ENCODE peak calls at places on chromosomes 16 and 17, in five cellular contexts. One of them, this sample, is unnamed.

GRCh38 chr16:74999683-75000480 is 1.1 kb downstream of the ZNRF1 start:
- DNase-seq in K562: no peak
- DNase-seq in GM12878: no peak
- DNase-seq in HepG2: peak
- DNase-seq in HCT116: no peak
- DNase-seq in this sample: peak

GRCh38 chr17:33328129-33328528 is 35.0 kb upstream of the ASIC2 start:
- DNase-seq in HCT116: no peak
- DNase-seq in HepG2: no peak
- DNase-seq in K562: no peak
- DNase-seq in GM12878: no peak
- DNase-seq in this sample: no peak

GRCh38 chr16:56424791-56425438 is 430 bp downstream of the AMFR start:
- DNase-seq in HepG2: no peak
- DNase-seq in K562: peak
- DNase-seq in HCT116: no peak
- DNase-seq in GM12878: no peak
- DNase-seq in this sample: peak

GRCh38 chr17:33896309-33896708 is 358.8 kb upstream of the CCL2 start:
- DNase-seq in HepG2: no peak
- DNase-seq in GM12878: no peak
- DNase-seq in HCT116: no peak
- DNase-seq in K562: no peak
- DNase-seq in this sample: no peak

GRCh38 chr17:20085283-20085875 is 76.2 kb downstream of the SPECC1 start:
- DNase-seq in HepG2: no peak
- DNase-seq in HCT116: no peak
- DNase-seq in GM12878: no peak
- DNase-seq in K562: no peak
- DNase-seq in this sample: no peak

GRCh38 chr16:85759631-85760419 is 8.9 kb upstream of the C16orf74 start:
- DNase-seq in HCT116: no peak
- DNase-seq in GM12878: no peak
- DNase-seq in K562: peak
- DNase-seq in HepG2: no peak
- DNase-seq in this sample: no peak

GRCh38 chr17:16214190-16215001 is 938 bp downstream of the NCOR1 start:
- DNase-seq in K562: no peak
- DNase-seq in GM12878: no peak
- DNase-seq in HCT116: no peak
- DNase-seq in HepG2: no peak
- DNase-seq in this sample: no peak

GRCh38 chr17:45425984-45426413 is 6.7 kb downstream of the ARHGAP27 start:
- DNase-seq in HCT116: no peak
- DNase-seq in K562: no peak
- DNase-seq in HepG2: no peak
- DNase-seq in GM12878: no peak
- DNase-seq in this sample: no peak

GRCh38 chr16:78183437-78183836 is 84.0 kb downstream of the WWOX start:
- DNase-seq in HCT116: no peak
- DNase-seq in HepG2: no peak
- DNase-seq in K562: no peak
- DNase-seq in GM12878: no peak
- DNase-seq in this sample: no peak

GRCh38 chr17:79610151-79610645 is 653 bp downstream of the RBFOX3 start:
- DNase-seq in HCT116: no peak
- DNase-seq in K562: no peak
- DNase-seq in HepG2: no peak
- DNase-seq in GM12878: no peak
- DNase-seq in this sample: peak

GRCh38 chr16:5512037-5512436 is 414.4 kb upstream of the EEF2KMT start:
- DNase-seq in HCT116: no peak
- DNase-seq in K562: no peak
- DNase-seq in HepG2: no peak
- DNase-seq in GM12878: no peak
- DNase-seq in this sample: no peak

GRCh38 chr16:50495673-50496072 is 52.5 kb upstream of the NKD1 start:
- DNase-seq in K562: no peak
- DNase-seq in HCT116: no peak
- DNase-seq in GM12878: no peak
- DNase-seq in HepG2: no peak
- DNase-seq in this sample: no peak

GRCh38 chr17:43721537-43722268 is 36.9 kb downstream of the SOST start:
- DNase-seq in HepG2: no peak
- DNase-seq in HCT116: no peak
- DNase-seq in K562: peak
- DNase-seq in GM12878: no peak
- DNase-seq in this sample: no peak

GRCh38 chr16:64627288-64627687 is 494.6 kb downstream of the CDH11 start:
- DNase-seq in HCT116: no peak
- DNase-seq in K562: no peak
- DNase-seq in GM12878: no peak
- DNase-seq in HepG2: no peak
- DNase-seq in this sample: no peak

GRCh38 chr16:49463529-49463928 is 89.9 kb downstream of the C16orf78 start:
- DNase-seq in HepG2: no peak
- DNase-seq in HCT116: no peak
- DNase-seq in K562: no peak
- DNase-seq in GM12878: peak
- DNase-seq in this sample: no peak

GRCh38 chr16:58999751-59000150 is 265.6 kb upstream of the GOT2 start:
- DNase-seq in K562: no peak
- DNase-seq in HepG2: no peak
- DNase-seq in HCT116: no peak
- DNase-seq in GM12878: no peak
- DNase-seq in this sample: peak

GRCh38 chr17:48484256-48484655 is 46.6 kb downstream of the HOXB1 start:
- DNase-seq in K562: no peak
- DNase-seq in GM12878: no peak
- DNase-seq in HCT116: no peak
- DNase-seq in HepG2: no peak
- DNase-seq in this sample: no peak

GRCh38 chr17:48484850-48485249 is 46.0 kb downstream of the HOXB1 start:
- DNase-seq in K562: no peak
- DNase-seq in HepG2: no peak
- DNase-seq in HCT116: peak
- DNase-seq in GM12878: no peak
- DNase-seq in this sample: no peak

GRCh38 chr17:48483004-48483403 is 47.8 kb downstream of the HOXB1 start:
- DNase-seq in HCT116: peak
- DNase-seq in K562: no peak
- DNase-seq in GM12878: no peak
- DNase-seq in HepG2: no peak
- DNase-seq in this sample: no peak

GRCh38 chr17:48486557-48486956 is 44.3 kb downstream of the HOXB1 start:
- DNase-seq in K562: peak
- DNase-seq in HCT116: peak
- DNase-seq in HepG2: no peak
- DNase-seq in GM12878: no peak
- DNase-seq in this sample: no peak

GRCh38 chr17:48483471-48484131 is 47.2 kb downstream of the HOXB1 start:
- DNase-seq in GM12878: no peak
- DNase-seq in HCT116: peak
- DNase-seq in HepG2: no peak
- DNase-seq in K562: no peak
- DNase-seq in this sample: no peak
- TF ChIP-seq ZBTB33 in GM12878: no peak
- TF ChIP-seq ZBTB33 in HCT116: peak
- TF ChIP-seq ZBTB33 in HepG2: no peak
- TF ChIP-seq ZBTB33 in K562: no peak
- TF ChIP-seq ZBTB33 in this sample: peak

GRCh38 chr16:66809765-66810164 is 8.4 kb upstream of the TERB1 start:
- DNase-seq in K562: no peak
- DNase-seq in HepG2: no peak
- DNase-seq in HCT116: no peak
- DNase-seq in GM12878: no peak
- DNase-seq in this sample: no peak

GRCh38 chr16:66811043-66811442 is 9.7 kb upstream of the TERB1 start:
- DNase-seq in HepG2: no peak
- DNase-seq in GM12878: no peak
- DNase-seq in HCT116: no peak
- DNase-seq in K562: no peak
- DNase-seq in this sample: no peak

GRCh38 chr16:66810391-66810790 is 9.0 kb upstream of the TERB1 start:
- DNase-seq in K562: no peak
- DNase-seq in GM12878: no peak
- DNase-seq in HepG2: no peak
- DNase-seq in HCT116: no peak
- DNase-seq in this sample: no peak

DNA sequence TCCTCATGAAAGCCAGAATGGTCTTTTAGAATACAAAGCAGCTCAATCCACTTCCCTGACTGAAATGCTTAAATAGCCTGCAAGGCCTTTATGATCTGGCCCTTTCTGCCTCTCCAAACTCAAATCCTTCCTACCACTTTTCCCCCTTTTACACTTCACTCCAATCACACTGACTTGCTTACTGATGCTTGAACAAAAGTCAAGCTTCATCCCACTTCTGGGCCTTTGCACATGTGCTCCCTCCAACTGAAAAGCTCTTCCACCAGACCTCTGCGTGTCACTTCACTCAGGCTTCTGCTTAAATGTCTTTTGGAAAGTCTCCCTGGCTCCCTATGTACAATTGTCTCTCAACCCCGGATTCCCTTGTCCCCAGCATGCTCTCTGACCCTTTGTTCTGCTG is 13.3 kb upstream of the TERB1 start:
- DNase-seq in HCT116: no peak
- DNase-seq in K562: no peak
- DNase-seq in HepG2: no peak
- DNase-seq in GM12878: no peak
- DNase-seq in this sample: no peak
- TF ChIP-seq SIN3A in HCT116: no peak
- TF ChIP-seq SIN3A in K562: no peak
- TF ChIP-seq SIN3A in HepG2: no peak
- TF ChIP-seq SIN3A in GM12878: no peak
- TF ChIP-seq SIN3A in this sample: no peak

DNA sequence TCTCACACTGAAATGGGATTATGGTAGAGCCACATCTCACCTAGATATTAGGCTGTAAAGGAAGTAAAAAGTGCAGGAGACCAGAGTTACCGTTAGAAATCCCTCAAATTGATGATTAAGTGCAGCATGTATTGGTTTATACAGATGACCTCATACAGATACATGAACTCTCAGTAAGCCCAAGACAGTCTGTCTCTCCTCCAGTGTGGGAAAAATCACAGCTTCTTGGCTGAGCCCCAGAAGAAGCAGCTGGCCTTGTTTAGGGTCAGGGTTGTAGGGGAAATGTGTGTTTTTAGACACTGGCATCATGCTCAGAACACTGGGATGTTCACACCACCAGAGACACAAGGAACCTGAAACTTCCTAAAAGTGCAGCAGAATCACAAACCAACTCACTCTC is 135.9 kb downstream of the KATNIP start:
- DNase-seq in K562: no peak
- DNase-seq in HCT116: no peak
- DNase-seq in GM12878: no peak
- DNase-seq in HepG2: no peak
- DNase-seq in this sample: no peak
- TF ChIP-seq ZBTB33 in K562: no peak
- TF ChIP-seq ZBTB33 in HCT116: no peak
- TF ChIP-seq ZBTB33 in GM12878: no peak
- TF ChIP-seq ZBTB33 in HepG2: no peak
- TF ChIP-seq ZBTB33 in this sample: no peak

GRCh38 chr17:8849311-8850041 is 18.0 kb downstream of the PIK3R6 start:
- DNase-seq in GM12878: no peak
- DNase-seq in K562: no peak
- DNase-seq in HepG2: no peak
- DNase-seq in HCT116: no peak
- DNase-seq in this sample: no peak
- TF ChIP-seq SIN3A in GM12878: no peak
- TF ChIP-seq SIN3A in K562: no peak
- TF ChIP-seq SIN3A in HepG2: no peak
- TF ChIP-seq SIN3A in HCT116: no peak
- TF ChIP-seq SIN3A in this sample: no peak

GRCh38 chr16:79519448-79519847 is 81.1 kb downstream of the MAF start:
- DNase-seq in HCT116: no peak
- DNase-seq in HepG2: no peak
- DNase-seq in K562: peak
- DNase-seq in GM12878: no peak
- DNase-seq in this sample: peak
- TF ChIP-seq ZBTB33 in HCT116: no peak
- TF ChIP-seq ZBTB33 in HepG2: no peak
- TF ChIP-seq ZBTB33 in K562: no peak
- TF ChIP-seq ZBTB33 in GM12878: no peak
- TF ChIP-seq ZBTB33 in this sample: no peak

GRCh38 chr17:48246623-48247022 is 139.1 kb downstream of the SNX11 start:
- DNase-seq in HepG2: no peak
- DNase-seq in K562: no peak
- DNase-seq in HCT116: no peak
- DNase-seq in GM12878: no peak
- DNase-seq in this sample: no peak

GRCh38 chr17:48247038-48247437 is 139.5 kb downstream of the SNX11 start:
- DNase-seq in K562: no peak
- DNase-seq in HCT116: no peak
- DNase-seq in GM12878: no peak
- DNase-seq in HepG2: no peak
- DNase-seq in this sample: no peak

GRCh38 chr17:48244121-48244711 is 136.7 kb downstream of the SNX11 start:
- DNase-seq in HepG2: no peak
- DNase-seq in GM12878: no peak
- DNase-seq in K562: peak
- DNase-seq in HCT116: peak
- DNase-seq in this sample: no peak

GRCh38 chr17:48247603-48248002 is 140.0 kb downstream of the SNX11 start:
- DNase-seq in GM12878: no peak
- DNase-seq in HepG2: no peak
- DNase-seq in K562: no peak
- DNase-seq in HCT116: no peak
- DNase-seq in this sample: no peak

GRCh38 chr17:48244814-48245213 is 137.2 kb downstream of the SNX11 start:
- DNase-seq in K562: peak
- DNase-seq in GM12878: no peak
- DNase-seq in HepG2: no peak
- DNase-seq in HCT116: no peak
- DNase-seq in this sample: no peak
- TF ChIP-seq SIN3A in K562: no peak
- TF ChIP-seq SIN3A in GM12878: no peak
- TF ChIP-seq SIN3A in HepG2: no peak
- TF ChIP-seq SIN3A in HCT116: no peak
- TF ChIP-seq SIN3A in this sample: no peak